ENCODE peak calls at places on chromosomes 12 and 14, in nine cellular contexts. S is activated T-helper 1 cell treated with anti-CD3 and anti-CD28 coated beads, Interleukin-2, amount 50 U/mL, for 16 hours; H is NCI-H1105; Y is HEK293T; X is AG04450; V is activated T-cell treated with anti-CD3 and anti-CD28 coated beads for 24 hours; O is transverse colon; Q is kidney tubule cell; K is COR-L47. P is an unnamed sample.

GRCh38 chr14:103574104-103574503 is 11.3 kb downstream of the COA8 start:
- DNase-seq in S (no peak), H (no peak), Y (no peak), Q (no peak), O (no peak), X (no peak), V (no peak), K (no peak), P (no peak)

GRCh38 chr12:107645630-107646333 is 39.8 kb upstream of the PWP1 start:
- DNase-seq in Q (no peak), Y (peak; percentile 64), S (no peak), H (peak; percentile 85), V (no peak), K (peak; percentile 73), O (no peak), X (no peak), P (no peak)

GRCh38 chr12:111056618-111057521 is 136.5 kb upstream of the MYL2 start:
- DNase-seq in O (peak; percentile 22), Q (no peak), H (no peak), S (peak; percentile 33), K (no peak), V (peak; percentile 52), X (no peak), Y (no peak), P (no peak)

GRCh38 chr14:67276131-67276530 is 34.9 kb downstream of the PALS1 start:
- DNase-seq in S (no peak), K (no peak), Q (no peak), Y (no peak), X (no peak), O (no peak), V (no peak), H (no peak), P (no peak)

GRCh38 chr14:23932639-23933038 is 20.9 kb upstream of the DHRS4 start:
- DNase-seq in Y (no peak), H (no peak), V (no peak), Q (no peak), O (no peak), X (no peak), K (no peak), S (no peak), P (no peak)

GRCh38 chr14:69481815-69482568 is 2.5 kb upstream of the PLEKHD1 start:
- DNase-seq in V (no peak), H (no peak), Y (no peak), S (no peak), X (no peak), O (no peak), Q (peak; percentile 90), K (no peak), P (no peak)

GRCh38 chr14:90523544-90523943 is 126.7 kb downstream of the CALM1 start:
- DNase-seq in K (no peak), Y (no peak), Q (peak; percentile 55), H (no peak), S (no peak), X (no peak), V (no peak), O (no peak), P (no peak)

GRCh38 chr12:67501362-67501761 is 147.2 kb upstream of the DYRK2 start:
- DNase-seq in O (no peak), X (no peak), S (no peak), V (no peak), Q (no peak), K (no peak), Y (no peak), H (no peak), P (no peak)

GRCh38 chr12:132686831-132687210 is 321 bp downstream of the POLE start:
- DNase-seq in H (no peak), V (no peak), O (no peak), Y (no peak), Q (no peak), K (peak; percentile 14), X (no peak), S (no peak), P (no peak)

GRCh38 chr12:130747867-130748740 is 32.0 kb upstream of the RIMBP2 start:
- DNase-seq in O (peak; percentile 79), S (peak; percentile 41), H (peak; percentile 62), Q (peak; percentile 59), K (peak; percentile 71), V (peak; percentile 72), Y (peak; percentile 82), X (no peak), P (peak; percentile 38)

GRCh38 chr14:60179296-60179924 is 14.2 kb upstream of the DHRS7 start:
- DNase-seq in H (no peak), Q (peak; percentile 53), Y (no peak), O (no peak), V (no peak), S (no peak), X (peak; percentile 11), K (no peak), P (no peak)

GRCh38 chr12:71694099-71694820 is 8.4 kb downstream of the TMEM19 start:
- DNase-seq in Q (no peak), S (no peak), K (no peak), O (peak; percentile 28), X (no peak), V (no peak), H (peak; percentile 30), Y (no peak), P (no peak)

GRCh38 chr14:100775831-100776591 is 49.3 kb downstream of the DLK1 start:
- DNase-seq in Q (no peak), K (no peak), V (no peak), X (no peak), O (no peak), S (no peak), Y (no peak), H (no peak), P (no peak)

GRCh38 chr14:37122919-37123639 is 49.3 kb downstream of the SLC25A21 start:
- DNase-seq in S (no peak), Q (peak; percentile 6), X (no peak), Y (no peak), O (no peak), H (no peak), K (no peak), V (no peak), P (no peak)

GRCh38 chr14:75047506-75047905 is 3.8 kb downstream of the MLH3 start:
- DNase-seq in V (no peak), K (no peak), S (no peak), Y (no peak), X (no peak), O (no peak), H (no peak), Q (no peak), P (no peak)

GRCh38 chr14:58768977-58769376 is 131.2 kb downstream of the DACT1 start:
- DNase-seq in O (no peak), K (no peak), H (no peak), X (no peak), V (no peak), Q (no peak), Y (no peak), S (no peak), P (no peak)

GRCh38 chr14:56487090-56487667 is 92.4 kb upstream of the TMEM260 start:
- DNase-seq in K (peak; percentile 39), Q (peak; percentile 14), S (no peak), Y (peak; percentile 10), X (no peak), H (peak; percentile 20), V (no peak), O (no peak), P (no peak)

GRCh38 chr12:28537474-28537873 is 347.2 kb downstream of the CCDC91 start:
- DNase-seq in X (no peak), K (no peak), O (no peak), H (no peak), S (no peak), Q (no peak), Y (no peak), V (no peak), P (no peak)

GRCh38 chr12:41045509-41045908 is 142.6 kb upstream of the PDZRN4 start:
- DNase-seq in Q (no peak), X (no peak), H (no peak), Y (no peak), S (no peak), O (no peak), K (no peak), V (no peak), P (no peak)

P was measured in NK-92 treated with Interleukin-12 subunit alpha and Interleukin-12 subunit beta, amount 100 ng/mL, for 24 hours.